ENCODE peak calls at places on chromosomes 12 and 14, in nine cellular contexts. H, D, O, E, G, P, V, Y and X are unnamed samples.

GRCh38 chr14:72946491-72946890 is 20.2 kb downstream of the DCAF4 start:
- DNase-seq in E (no peak), D (peak), G (no peak), V (no peak), H (no peak), P (no peak), Y (no peak), O (peak), X (no peak)

GRCh38 chr14:21039585-21040369 is 2.4 kb upstream of the RNASE7 start:
- DNase-seq in H (no peak), V (peak), D (peak), Y (peak), P (no peak), O (peak), G (no peak), E (no peak), X (no peak)

GRCh38 chr12:101695698-101696097 is 1.7 kb upstream of the CHPT1 start:
- DNase-seq in P (no peak), E (no peak), G (no peak), H (no peak), Y (no peak), O (peak), V (no peak), D (peak), X (no peak)

GRCh38 chr12:109739747-109740693 is 26.4 kb downstream of the FAM222A start:
- DNase-seq in E (no peak), O (no peak), Y (peak), V (peak), H (no peak), P (no peak), D (no peak), G (no peak), X (no peak)

GRCh38 chr12:76449572-76449971 is 101.4 kb upstream of the BBS10 start:
- DNase-seq in G (no peak), E (no peak), V (no peak), H (peak), P (no peak), Y (no peak), O (peak), D (peak), X (no peak)

GRCh38 chr12:94678849-94679248 is 28.5 kb upstream of the TMCC3 start:
- DNase-seq in Y (no peak), H (no peak), O (no peak), G (no peak), E (no peak), V (no peak), P (no peak), D (no peak), X (no peak)

GRCh38 chr14:68124885-68125731 is 305.5 kb downstream of the RAD51B start:
- DNase-seq in H (no peak), G (no peak), Y (no peak), E (no peak), O (peak), V (no peak), P (no peak), D (peak), X (no peak)

GRCh38 chr12:131918311-131919050 is 10.6 kb upstream of the PUS1 start:
- DNase-seq in D (no peak), E (no peak), H (no peak), Y (no peak), G (no peak), P (no peak), O (no peak), V (peak), X (no peak)

GRCh38 chr14:50675597-50675996 is 7.5 kb upstream of the SAV1 start:
- DNase-seq in Y (no peak), O (peak), G (no peak), V (no peak), H (no peak), P (no peak), D (peak), E (no peak), X (no peak)

GRCh38 chr14:51157012-51157411 is 62.1 kb upstream of the TRIM9 start:
- DNase-seq in O (peak), P (no peak), V (no peak), D (peak), H (no peak), Y (peak), E (no peak), G (no peak), X (no peak)